ENCODE peak calls at places on chromosomes 12 and 14, in six cellular contexts. Z is sigmoid colon; K is AG10803; S is GM12865; M is CD8-positive, alpha-beta T cell; C is GM13977. I is an unnamed sample.

GRCh38 chr14:69662636-69663321 is 51.4 kb downstream of the SUSD6 start:
- DNase-seq in Z (no peak), K (peak), S (no peak), M (no peak), C (no peak), I (no peak)

GRCh38 chr14:53881161-53881846 is 75.3 kb downstream of the BMP4 start:
- DNase-seq in Z (no peak), K (peak), S (peak), M (no peak), C (no peak), I (no peak)

GRCh38 chr14:100065161-100065871 is at the start of gene EVL:
- DNase-seq in Z (no peak), K (no peak), S (peak), M (peak), C (peak), I (peak)

GRCh38 chr12:11807453-11807852 is 158.0 kb downstream of the ETV6 start:
- DNase-seq in Z (no peak), K (no peak), S (peak), M (no peak), C (no peak), I (no peak)

GRCh38 chr14:104226421-104227385 is 88.3 kb downstream of the KIF26A start:
- DNase-seq in Z (peak), K (no peak), S (no peak), M (no peak), C (no peak), I (no peak)

GRCh38 chr12:84502907-84503787 is 409.5 kb downstream of the SLC6A15 start:
- DNase-seq in Z (no peak), K (peak), S (peak), M (no peak), C (peak), I (no peak)

GRCh38 chr12:51921017-51921725 is 13.9 kb downstream of the ACVRL1 start:
- DNase-seq in Z (peak), K (no peak), S (no peak), M (no peak), C (no peak), I (no peak)

GRCh38 chr14:102255401-102256190 is 49.4 kb downstream of the MOK start:
- DNase-seq in Z (peak), K (peak), S (no peak), M (no peak), C (no peak), I (no peak)

GRCh38 chr12:132764231-132764630 is 2.6 kb upstream of the ANKLE2 start:
- DNase-seq in Z (no peak), K (no peak), S (no peak), M (no peak), C (no peak), I (no peak)

GRCh38 chr12:132766380-132767085 is 4.9 kb upstream of the ANKLE2 start:
- DNase-seq in Z (no peak), K (peak), S (no peak), M (no peak), C (no peak), I (no peak)

GRCh38 chr12:132761032-132761910 is at the start of gene ANKLE2:
- DNase-seq in Z (peak), K (peak), S (peak), M (peak), C (peak), I (peak)

GRCh38 chr12:132765366-132765765 is 3.7 kb upstream of the ANKLE2 start:
- DNase-seq in Z (no peak), K (no peak), S (no peak), M (no peak), C (no peak), I (no peak)

GRCh38 chr12:132761911-132762583 is 415 bp upstream of the ANKLE2 start:
- DNase-seq in Z (peak), K (peak), S (peak), M (peak), C (peak), I (peak)
- TF ChIP-seq CTCF in Z (no peak), K (no peak), S (peak), M (no peak), C (peak), I (no peak)

DNA sequence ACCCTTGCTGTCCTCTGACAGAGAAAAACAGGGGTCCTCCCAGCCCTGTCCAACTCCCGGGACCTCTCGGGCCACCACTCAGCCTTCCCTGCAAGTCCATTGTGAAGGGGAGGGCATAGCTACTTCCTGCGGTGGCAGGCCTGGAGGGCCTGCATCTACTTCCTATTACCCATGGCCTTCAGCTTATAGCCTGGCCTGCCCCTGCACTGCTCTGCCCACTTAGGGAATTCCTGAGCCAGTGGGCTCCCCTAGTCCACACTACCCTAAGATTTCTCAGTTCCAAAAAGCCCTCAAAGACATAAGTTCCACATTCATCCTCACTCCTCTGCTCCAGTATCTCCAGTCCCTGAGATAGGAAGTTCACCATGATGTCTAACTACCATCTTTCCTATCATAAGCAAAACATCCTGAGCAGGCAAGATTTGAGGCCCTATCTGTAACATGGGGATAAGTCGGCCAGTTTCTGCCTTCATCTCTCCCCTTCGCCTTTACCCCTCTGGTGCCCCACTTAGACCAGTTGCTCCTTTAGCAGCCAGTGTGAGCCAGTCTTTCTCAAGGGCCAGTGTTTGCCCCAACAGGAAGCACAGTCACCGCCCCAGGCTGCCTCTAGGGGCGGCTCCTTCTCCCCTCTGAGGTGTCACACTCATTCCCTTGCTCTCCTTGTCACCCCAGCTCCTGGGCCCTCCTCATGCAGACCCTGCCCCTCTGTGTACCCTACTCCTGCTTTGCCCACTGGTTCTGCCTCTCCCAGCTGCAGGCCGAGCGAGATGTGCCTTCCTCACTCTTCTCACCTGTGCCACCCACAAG is 10.9 kb downstream of the HDAC7 start:
- DNase-seq in Z (no peak), K (no peak), S (peak), M (peak), C (no peak), I (no peak)
- TF ChIP-seq CTCF in Z (no peak), K (peak), S (peak), M (no peak), C (peak), I (no peak)

GRCh38 chr14:91357731-91358319 is 59.8 kb downstream of the CCDC88C start:
- DNase-seq in Z (no peak), K (no peak), S (no peak), M (no peak), C (no peak), I (no peak)
- TF ChIP-seq CTCF in Z (no peak), K (no peak), S (no peak), M (no peak), C (no peak), I (no peak)

GRCh38 chr14:93619176-93619793 is 169.0 kb downstream of the PRIMA1 start:
- DNase-seq in Z (no peak), K (peak), S (peak), M (no peak), C (peak), I (no peak)
- TF ChIP-seq CTCF in Z (peak), K (peak), S (peak), M (no peak), C (peak), I (peak)

DNA sequence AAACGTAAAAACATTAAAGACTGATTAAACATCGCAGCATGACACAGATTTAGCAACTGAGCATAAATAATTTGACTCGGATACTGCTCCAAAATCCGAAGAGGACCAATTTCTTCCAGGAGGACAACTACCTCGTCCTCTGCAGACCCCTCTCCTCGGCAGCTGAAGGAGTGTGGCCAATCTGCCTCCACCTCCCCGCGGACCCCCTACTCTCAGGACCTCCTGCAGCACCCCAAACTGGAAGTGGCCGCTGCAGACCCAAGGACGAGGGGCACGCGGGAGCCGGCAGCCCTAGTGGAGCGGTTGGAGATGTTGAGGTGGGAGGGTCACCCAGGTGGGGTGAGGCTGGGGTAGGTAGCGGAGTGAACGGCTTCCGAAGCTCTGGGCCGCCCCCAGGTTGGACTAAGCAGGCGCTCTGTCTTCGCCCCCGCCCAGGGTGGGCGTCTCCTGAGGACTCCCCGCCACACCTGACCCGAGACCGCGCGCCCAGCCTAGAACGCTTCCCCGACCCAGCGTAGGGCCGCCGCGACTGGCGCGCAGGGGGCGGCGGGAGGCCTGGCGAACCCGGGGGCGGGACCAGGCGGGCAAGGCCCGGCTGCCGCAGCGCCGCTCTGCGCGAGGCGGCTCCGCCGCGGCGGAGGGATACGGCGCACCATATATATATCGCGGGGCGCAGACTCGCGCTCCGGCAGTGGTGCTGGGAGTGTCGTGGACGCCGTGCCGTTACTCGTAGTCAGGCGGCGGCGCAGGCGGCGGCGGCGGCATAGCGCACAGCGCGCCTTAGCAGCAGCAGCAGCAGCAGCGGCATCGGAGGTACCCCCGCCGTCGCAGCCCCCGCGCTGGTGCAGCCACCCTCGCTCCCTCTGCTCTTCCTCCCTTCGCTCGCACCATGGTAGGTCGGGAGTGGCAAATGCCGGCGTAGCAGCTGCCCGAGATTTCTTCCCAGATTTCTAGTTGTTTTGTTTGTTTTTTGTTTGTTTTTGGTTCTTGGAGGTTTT is at the start of gene CALM1:
- DNase-seq in Z (peak), K (peak), S (peak), M (peak), C (peak), I (peak)
- TF ChIP-seq CTCF in Z (no peak), K (no peak), S (no peak), M (no peak), C (no peak), I (no peak)

DNA sequence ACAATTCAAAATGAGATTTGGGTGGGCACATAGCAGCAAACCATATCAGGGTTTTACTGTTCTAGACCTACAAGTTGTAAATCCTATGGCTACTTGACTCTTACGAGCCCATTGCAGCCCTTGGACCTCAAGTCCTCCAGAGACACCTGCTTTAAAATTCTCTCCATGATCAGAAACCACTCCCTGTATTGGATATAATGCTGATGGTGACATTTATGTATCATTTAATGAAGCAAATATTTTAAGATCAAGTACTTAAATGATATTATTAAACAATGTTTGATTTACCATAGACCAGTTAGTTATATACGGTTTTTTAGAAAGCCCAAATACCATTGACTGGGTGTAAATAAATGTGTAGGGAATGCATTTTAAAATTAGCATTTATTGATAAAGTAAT is 24.2 kb downstream of the AMDHD1 start:
- DNase-seq in Z (no peak), K (no peak), S (no peak), M (no peak), C (no peak), I (no peak)
- TF ChIP-seq CTCF in Z (no peak), K (no peak), S (no peak), M (no peak), C (no peak), I (no peak)

I was measured in activated B cell treated with CpG ODN at 0.5 μM for 24 hours.